ENCODE peak calls at places on chromosomes 6 and 20, in six cellular contexts. One of them, this sample, is unnamed.

GRCh38 chr6:110331816-110332215 is 26.3 kb downstream of the METTL24 start:
- DNase-seq in GM13977: no peak
- DNase-seq in progenitor cell of endocrine pancreas: no peak
- DNase-seq in CD8-positive, alpha-beta T cell: no peak
- DNase-seq in HCT116: no peak
- DNase-seq in pancreas: no peak
- DNase-seq in this sample: no peak

GRCh38 chr6:25749837-25750236 is 4.7 kb upstream of the SLC17A4 start:
- DNase-seq in CD8-positive, alpha-beta T cell: no peak
- DNase-seq in progenitor cell of endocrine pancreas: no peak
- DNase-seq in pancreas: no peak
- DNase-seq in GM13977: no peak
- DNase-seq in HCT116: no peak
- DNase-seq in this sample: no peak

GRCh38 chr20:1499528-1500420 is 8.6 kb upstream of the SIRPB2 start:
- DNase-seq in HCT116: no peak
- DNase-seq in GM13977: no peak
- DNase-seq in CD8-positive, alpha-beta T cell: no peak
- DNase-seq in progenitor cell of endocrine pancreas: no peak
- DNase-seq in pancreas: no peak
- DNase-seq in this sample: no peak

GRCh38 chr6:170067923-170068360 is 222.9 kb downstream of the DLL1 start:
- DNase-seq in pancreas: peak
- DNase-seq in progenitor cell of endocrine pancreas: no peak
- DNase-seq in HCT116: no peak
- DNase-seq in GM13977: no peak
- DNase-seq in CD8-positive, alpha-beta T cell: no peak
- DNase-seq in this sample: no peak

GRCh38 chr6:99282479-99283062 is 66.9 kb downstream of the FAXC start:
- DNase-seq in HCT116: peak
- DNase-seq in progenitor cell of endocrine pancreas: no peak
- DNase-seq in GM13977: peak
- DNase-seq in CD8-positive, alpha-beta T cell: no peak
- DNase-seq in pancreas: no peak
- DNase-seq in this sample: no peak

GRCh38 chr20:61649105-61649878 is 397.2 kb downstream of the CDH4 start:
- DNase-seq in CD8-positive, alpha-beta T cell: no peak
- DNase-seq in GM13977: no peak
- DNase-seq in HCT116: no peak
- DNase-seq in pancreas: no peak
- DNase-seq in progenitor cell of endocrine pancreas: no peak
- DNase-seq in this sample: no peak

GRCh38 chr6:31308050-31308844 is 36.4 kb upstream of the HLA-C start:
- DNase-seq in CD8-positive, alpha-beta T cell: peak
- DNase-seq in HCT116: no peak
- DNase-seq in GM13977: peak
- DNase-seq in progenitor cell of endocrine pancreas: peak
- DNase-seq in pancreas: peak
- DNase-seq in this sample: peak

GRCh38 chr6:37868447-37868825 is 48.9 kb downstream of the ZFAND3 start:
- DNase-seq in HCT116: no peak
- DNase-seq in pancreas: no peak
- DNase-seq in GM13977: no peak
- DNase-seq in progenitor cell of endocrine pancreas: no peak
- DNase-seq in CD8-positive, alpha-beta T cell: no peak
- DNase-seq in this sample: no peak

GRCh38 chr6:121222656-121223055 is 111.6 kb downstream of the TBC1D32 start:
- DNase-seq in pancreas: no peak
- DNase-seq in CD8-positive, alpha-beta T cell: no peak
- DNase-seq in GM13977: no peak
- DNase-seq in HCT116: no peak
- DNase-seq in progenitor cell of endocrine pancreas: no peak
- DNase-seq in this sample: no peak

GRCh38 chr20:10963717-10964266 is 290.0 kb upstream of the JAG1 start:
- DNase-seq in progenitor cell of endocrine pancreas: no peak
- DNase-seq in HCT116: no peak
- DNase-seq in pancreas: no peak
- DNase-seq in GM13977: no peak
- DNase-seq in CD8-positive, alpha-beta T cell: no peak
- DNase-seq in this sample: no peak

GRCh38 chr20:10960416-10960815 is 286.6 kb upstream of the JAG1 start:
- DNase-seq in progenitor cell of endocrine pancreas: no peak
- DNase-seq in CD8-positive, alpha-beta T cell: no peak
- DNase-seq in pancreas: no peak
- DNase-seq in GM13977: no peak
- DNase-seq in HCT116: no peak
- DNase-seq in this sample: no peak

GRCh38 chr20:10962937-10963336 is 289.1 kb upstream of the JAG1 start:
- DNase-seq in HCT116: no peak
- DNase-seq in CD8-positive, alpha-beta T cell: no peak
- DNase-seq in progenitor cell of endocrine pancreas: no peak
- DNase-seq in GM13977: no peak
- DNase-seq in pancreas: no peak
- DNase-seq in this sample: no peak

GRCh38 chr20:10958279-10958678 is 284.5 kb upstream of the JAG1 start:
- DNase-seq in CD8-positive, alpha-beta T cell: no peak
- DNase-seq in progenitor cell of endocrine pancreas: no peak
- DNase-seq in GM13977: no peak
- DNase-seq in pancreas: no peak
- DNase-seq in HCT116: no peak
- DNase-seq in this sample: no peak

DNA sequence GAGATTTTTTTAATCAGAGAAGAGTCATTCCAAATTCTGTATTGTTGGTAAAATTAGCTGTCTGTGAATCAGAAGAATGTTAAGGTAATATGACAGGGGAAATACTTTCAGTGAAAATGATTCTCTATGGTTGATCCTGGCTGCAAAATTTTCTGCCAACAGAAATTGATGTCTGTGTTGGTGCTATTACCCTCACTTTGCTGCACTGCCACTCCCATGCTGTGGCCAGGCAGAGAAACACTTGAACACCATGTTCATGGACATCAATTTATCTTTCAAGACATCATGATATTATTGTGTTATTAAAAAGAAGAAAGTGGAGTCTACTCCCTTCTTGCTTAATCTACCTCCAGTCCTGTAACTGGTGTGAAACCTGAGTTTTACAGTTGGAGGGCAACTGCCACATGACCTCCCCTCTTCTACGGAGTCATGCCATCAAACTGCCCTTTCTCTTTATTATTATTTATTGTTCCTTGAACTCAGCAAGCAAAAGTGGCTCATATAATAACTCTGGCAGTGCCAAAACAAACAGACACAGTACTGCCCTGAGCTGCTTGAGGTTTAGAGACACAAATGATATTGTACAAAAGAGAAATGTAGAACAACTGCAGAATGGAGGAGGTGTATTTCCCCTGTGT is 288.0 kb upstream of the JAG1 start:
- DNase-seq in HCT116: no peak
- DNase-seq in GM13977: no peak
- DNase-seq in pancreas: no peak
- DNase-seq in progenitor cell of endocrine pancreas: no peak
- DNase-seq in CD8-positive, alpha-beta T cell: no peak
- DNase-seq in this sample: no peak
- TF ChIP-seq CTCF in HCT116: no peak
- TF ChIP-seq CTCF in GM13977: no peak
- TF ChIP-seq CTCF in pancreas: no peak
- TF ChIP-seq CTCF in progenitor cell of endocrine pancreas: no peak
- TF ChIP-seq CTCF in CD8-positive, alpha-beta T cell: no peak
- TF ChIP-seq CTCF in this sample: no peak

DNA sequence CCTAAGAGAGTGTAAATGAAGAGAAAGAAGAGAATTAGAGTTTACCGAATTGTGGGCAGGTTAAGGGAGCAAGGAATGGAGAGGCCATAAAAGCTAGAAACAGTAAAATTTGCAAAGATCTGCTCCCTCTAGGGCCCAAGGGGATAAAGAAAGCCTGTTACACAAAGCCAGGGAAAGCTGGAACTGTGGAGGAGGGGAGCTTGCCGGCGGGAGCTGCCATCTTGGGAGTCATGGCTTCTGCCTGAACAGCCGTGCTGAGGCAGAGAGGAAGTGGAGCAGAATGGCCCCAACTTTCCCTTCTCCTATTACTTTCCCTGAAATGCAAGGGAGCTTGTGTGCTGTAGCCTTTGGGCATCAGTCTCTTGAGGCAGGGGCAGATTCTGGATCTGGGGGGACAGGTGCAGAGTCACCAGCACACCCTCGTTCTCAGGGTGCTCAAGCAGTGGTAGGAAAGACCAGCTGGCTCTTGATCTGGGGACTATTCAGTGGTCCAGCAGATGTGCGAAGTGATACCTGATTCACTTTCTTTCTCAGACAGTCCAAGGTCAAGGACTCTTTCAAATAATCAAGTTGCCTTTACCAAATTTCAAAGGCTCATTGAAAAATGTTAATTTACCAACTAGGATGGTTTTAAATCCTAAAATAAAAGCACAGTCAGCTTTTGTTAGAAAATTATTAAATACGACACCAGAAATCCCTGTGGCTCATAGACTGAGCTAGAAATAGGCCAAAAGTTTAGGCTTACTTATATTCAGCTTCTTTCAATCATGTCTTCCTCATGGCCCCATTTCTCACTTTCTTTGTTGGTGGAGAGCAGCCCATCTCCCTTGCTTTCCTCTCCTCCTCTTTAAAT is 25.7 kb downstream of the LAMA4 start:
- DNase-seq in GM13977: no peak
- DNase-seq in HCT116: no peak
- DNase-seq in progenitor cell of endocrine pancreas: no peak
- DNase-seq in CD8-positive, alpha-beta T cell: no peak
- DNase-seq in pancreas: no peak
- DNase-seq in this sample: no peak
- TF ChIP-seq CTCF in GM13977: no peak
- TF ChIP-seq CTCF in HCT116: no peak
- TF ChIP-seq CTCF in progenitor cell of endocrine pancreas: no peak
- TF ChIP-seq CTCF in CD8-positive, alpha-beta T cell: no peak
- TF ChIP-seq CTCF in pancreas: no peak
- TF ChIP-seq CTCF in this sample: no peak

GRCh38 chr20:4156411-4156810 is 141.1 kb upstream of the RNF24 start:
- DNase-seq in HCT116: no peak
- DNase-seq in progenitor cell of endocrine pancreas: no peak
- DNase-seq in pancreas: peak
- DNase-seq in GM13977: no peak
- DNase-seq in CD8-positive, alpha-beta T cell: no peak
- DNase-seq in this sample: no peak

GRCh38 chr20:4155953-4156352 is 140.6 kb upstream of the RNF24 start:
- DNase-seq in GM13977: no peak
- DNase-seq in HCT116: no peak
- DNase-seq in pancreas: no peak
- DNase-seq in progenitor cell of endocrine pancreas: no peak
- DNase-seq in CD8-positive, alpha-beta T cell: no peak
- DNase-seq in this sample: no peak

GRCh38 chr20:4153661-4154238 is 138.4 kb upstream of the RNF24 start:
- DNase-seq in CD8-positive, alpha-beta T cell: no peak
- DNase-seq in GM13977: no peak
- DNase-seq in HCT116: no peak
- DNase-seq in pancreas: peak
- DNase-seq in progenitor cell of endocrine pancreas: no peak
- DNase-seq in this sample: no peak

GRCh38 chr20:4153251-4153650 is 137.9 kb upstream of the RNF24 start:
- DNase-seq in CD8-positive, alpha-beta T cell: no peak
- DNase-seq in HCT116: no peak
- DNase-seq in pancreas: peak
- DNase-seq in GM13977: no peak
- DNase-seq in progenitor cell of endocrine pancreas: no peak
- DNase-seq in this sample: no peak

DNA sequence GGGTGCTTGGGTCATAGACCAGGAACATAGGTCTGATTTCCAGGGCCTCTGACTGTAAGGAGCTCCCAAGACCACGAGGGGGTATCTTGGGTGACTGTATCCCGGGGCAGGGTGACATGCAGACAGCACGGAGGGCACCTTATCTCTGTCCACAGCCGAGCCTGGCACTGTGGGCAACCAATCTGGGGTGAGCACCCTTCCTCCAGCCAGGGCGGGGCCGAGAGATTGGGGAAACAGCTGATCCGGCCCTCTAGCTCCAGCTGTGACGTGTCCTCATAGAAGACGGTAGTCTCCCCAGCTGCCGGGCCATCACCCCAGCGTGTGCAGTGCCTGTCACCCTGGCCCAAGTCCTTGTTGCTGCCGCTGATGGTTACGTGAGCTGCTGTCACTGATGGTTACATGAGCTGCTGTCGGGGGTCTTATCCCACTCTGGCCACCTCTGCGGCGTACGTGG is 139.6 kb upstream of the RNF24 start:
- DNase-seq in progenitor cell of endocrine pancreas: no peak
- DNase-seq in GM13977: no peak
- DNase-seq in CD8-positive, alpha-beta T cell: no peak
- DNase-seq in pancreas: peak
- DNase-seq in HCT116: no peak
- DNase-seq in this sample: no peak
- TF ChIP-seq CTCF in progenitor cell of endocrine pancreas: no peak
- TF ChIP-seq CTCF in GM13977: no peak
- TF ChIP-seq CTCF in CD8-positive, alpha-beta T cell: no peak
- TF ChIP-seq CTCF in pancreas: no peak
- TF ChIP-seq CTCF in HCT116: no peak
- TF ChIP-seq CTCF in this sample: no peak

GRCh38 chr6:49530141-49530775 is 20.2 kb upstream of the C6orf141 start:
- DNase-seq in HCT116: no peak
- DNase-seq in GM13977: no peak
- DNase-seq in progenitor cell of endocrine pancreas: no peak
- DNase-seq in CD8-positive, alpha-beta T cell: no peak
- DNase-seq in pancreas: no peak
- DNase-seq in this sample: no peak
- TF ChIP-seq CTCF in HCT116: no peak
- TF ChIP-seq CTCF in GM13977: no peak
- TF ChIP-seq CTCF in progenitor cell of endocrine pancreas: no peak
- TF ChIP-seq CTCF in CD8-positive, alpha-beta T cell: no peak
- TF ChIP-seq CTCF in pancreas: no peak
- TF ChIP-seq CTCF in this sample: no peak

DNA sequence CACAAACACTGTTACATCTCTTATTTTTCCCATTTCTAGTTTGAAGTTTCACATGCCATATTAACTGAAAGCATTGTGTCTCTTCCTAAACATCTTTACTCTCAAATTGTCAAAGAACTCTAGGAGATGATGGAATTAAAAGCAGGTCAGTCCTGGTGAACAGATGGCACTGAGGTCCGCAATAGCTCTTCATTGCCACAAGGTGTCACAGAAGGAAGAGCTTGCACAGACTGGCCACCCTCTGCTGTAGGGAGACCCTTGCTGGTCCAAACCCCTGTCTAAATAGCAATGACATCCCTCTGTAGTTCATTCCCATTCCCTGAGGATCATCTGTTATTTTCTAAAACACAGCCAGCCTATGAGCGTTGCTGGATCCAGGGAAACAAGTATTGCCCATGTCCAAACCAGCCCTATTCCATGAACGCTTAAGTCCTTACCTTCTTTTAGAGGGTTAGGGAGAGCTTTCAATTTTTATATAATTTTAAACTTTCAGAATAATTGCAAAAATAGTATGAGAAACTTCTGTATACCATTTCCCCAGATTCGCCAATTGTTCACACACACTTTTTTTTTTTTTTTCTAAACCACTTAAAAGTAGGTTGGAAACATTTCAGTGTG is 10.1 kb upstream of the HDAC2 start:
- DNase-seq in pancreas: no peak
- DNase-seq in GM13977: peak
- DNase-seq in HCT116: no peak
- DNase-seq in progenitor cell of endocrine pancreas: no peak
- DNase-seq in CD8-positive, alpha-beta T cell: no peak
- DNase-seq in this sample: no peak
- TF ChIP-seq CTCF in pancreas: peak
- TF ChIP-seq CTCF in GM13977: peak
- TF ChIP-seq CTCF in HCT116: peak
- TF ChIP-seq CTCF in progenitor cell of endocrine pancreas: peak
- TF ChIP-seq CTCF in CD8-positive, alpha-beta T cell: peak
- TF ChIP-seq CTCF in this sample: peak

GRCh38 chr6:115271434-115271833 is 789.3 kb downstream of the FRK start:
- DNase-seq in pancreas: no peak
- DNase-seq in HCT116: no peak
- DNase-seq in GM13977: no peak
- DNase-seq in CD8-positive, alpha-beta T cell: no peak
- DNase-seq in progenitor cell of endocrine pancreas: no peak
- DNase-seq in this sample: no peak
- TF ChIP-seq CTCF in pancreas: no peak
- TF ChIP-seq CTCF in HCT116: no peak
- TF ChIP-seq CTCF in GM13977: no peak
- TF ChIP-seq CTCF in CD8-positive, alpha-beta T cell: no peak
- TF ChIP-seq CTCF in progenitor cell of endocrine pancreas: peak
- TF ChIP-seq CTCF in this sample: no peak

This sample was measured in GM06990.